ENCODE peak calls at places on chromosomes 13 and 19, in five cellular contexts. One of them, this sample, is unnamed.

GRCh38 chr13:36431204-36432105 is 840 bp upstream of the CCNA1 start:
- DNase-seq in left cardiac atrium: peak; percentile 24
- DNase-seq in CMK: no peak
- DNase-seq in memory B cell: peak; percentile 18
- DNase-seq in HCEC 1CT: no peak
- DNase-seq in this sample: no peak

GRCh38 chr19:611506-611869 is 21.8 kb downstream of the HCN2 start:
- DNase-seq in left cardiac atrium: no peak
- DNase-seq in CMK: no peak
- DNase-seq in memory B cell: no peak
- DNase-seq in HCEC 1CT: peak; percentile 85
- DNase-seq in this sample: no peak

GRCh38 chr13:114096031-114096485 is 36.4 kb downstream of the RASA3 start:
- DNase-seq in left cardiac atrium: peak; percentile 15
- DNase-seq in CMK: no peak
- DNase-seq in memory B cell: no peak
- DNase-seq in HCEC 1CT: no peak
- DNase-seq in this sample: peak; percentile 53

GRCh38 chr19:6318772-6319171 is 14.6 kb downstream of the ACER1 start:
- DNase-seq in left cardiac atrium: no peak
- DNase-seq in CMK: no peak
- DNase-seq in memory B cell: no peak
- DNase-seq in HCEC 1CT: peak; percentile 13
- DNase-seq in this sample: no peak

GRCh38 chr19:31555634-31556215 is 206.5 kb upstream of the TSHZ3 start:
- DNase-seq in left cardiac atrium: no peak
- DNase-seq in CMK: no peak
- DNase-seq in memory B cell: no peak
- DNase-seq in HCEC 1CT: no peak
- DNase-seq in this sample: no peak

GRCh38 chr13:113121183-113121927 is 1.2 kb upstream of the F10 start:
- DNase-seq in left cardiac atrium: peak; percentile 12
- DNase-seq in CMK: no peak
- DNase-seq in memory B cell: no peak
- DNase-seq in HCEC 1CT: no peak
- DNase-seq in this sample: no peak

GRCh38 chr13:111035861-111036260 is 79.2 kb upstream of the ARHGEF7 start:
- DNase-seq in left cardiac atrium: no peak
- DNase-seq in CMK: no peak
- DNase-seq in memory B cell: no peak
- DNase-seq in HCEC 1CT: no peak
- DNase-seq in this sample: no peak

GRCh38 chr19:45045671-45046353 is 7.0 kb downstream of the CLASRP start:
- DNase-seq in left cardiac atrium: no peak
- DNase-seq in CMK: no peak
- DNase-seq in memory B cell: no peak
- DNase-seq in HCEC 1CT: no peak
- DNase-seq in this sample: no peak

GRCh38 chr13:28574617-28575142 is 79.8 kb upstream of the FLT1 start:
- DNase-seq in left cardiac atrium: peak; percentile 45
- DNase-seq in CMK: peak; percentile 31
- DNase-seq in memory B cell: no peak
- DNase-seq in HCEC 1CT: peak; percentile 98
- DNase-seq in this sample: no peak

GRCh38 chr13:86870388-86870966 is 800.7 kb upstream of the SLITRK5 start:
- DNase-seq in left cardiac atrium: no peak
- DNase-seq in CMK: no peak
- DNase-seq in memory B cell: no peak
- DNase-seq in HCEC 1CT: peak; percentile 8
- DNase-seq in this sample: no peak

GRCh38 chr13:35514801-35515502 is 38.5 kb upstream of the MAB21L1 start:
- DNase-seq in left cardiac atrium: no peak
- DNase-seq in CMK: no peak
- DNase-seq in memory B cell: no peak
- DNase-seq in HCEC 1CT: no peak
- DNase-seq in this sample: no peak

GRCh38 chr13:83798731-83799130 is 83.5 kb downstream of the SLITRK1 start:
- DNase-seq in left cardiac atrium: no peak
- DNase-seq in CMK: no peak
- DNase-seq in memory B cell: no peak
- DNase-seq in HCEC 1CT: peak; percentile 71
- DNase-seq in this sample: no peak

GRCh38 chr19:51546107-51546649 is 14.7 kb upstream of the SIGLEC6 start:
- DNase-seq in left cardiac atrium: no peak
- DNase-seq in CMK: no peak
- DNase-seq in memory B cell: no peak
- DNase-seq in HCEC 1CT: no peak
- DNase-seq in this sample: no peak

GRCh38 chr19:46571495-46571894 is 29.6 kb upstream of the CALM3 start:
- DNase-seq in left cardiac atrium: no peak
- DNase-seq in CMK: no peak
- DNase-seq in memory B cell: no peak
- DNase-seq in HCEC 1CT: no peak
- DNase-seq in this sample: no peak

GRCh38 chr13:43573787-43574562 is 212.8 kb downstream of the ENOX1 start:
- DNase-seq in left cardiac atrium: no peak
- DNase-seq in CMK: no peak
- DNase-seq in memory B cell: no peak
- DNase-seq in HCEC 1CT: no peak
- DNase-seq in this sample: no peak

GRCh38 chr19:35135389-35135909 is 590 bp upstream of the LGI4 start:
- DNase-seq in left cardiac atrium: peak; percentile 84
- DNase-seq in CMK: no peak
- DNase-seq in memory B cell: peak; percentile 79
- DNase-seq in HCEC 1CT: peak; percentile 24
- DNase-seq in this sample: peak; percentile 94

GRCh38 chr13:92807343-92807742 is 419.3 kb upstream of the GPC6 start:
- DNase-seq in left cardiac atrium: no peak
- DNase-seq in CMK: no peak
- DNase-seq in memory B cell: no peak
- DNase-seq in HCEC 1CT: no peak
- DNase-seq in this sample: no peak

GRCh38 chr13:29753593-29754485 is 96.6 kb downstream of the UBL3 start:
- DNase-seq in left cardiac atrium: no peak
- DNase-seq in CMK: no peak
- DNase-seq in memory B cell: no peak
- DNase-seq in HCEC 1CT: no peak
- DNase-seq in this sample: no peak

GRCh38 chr13:29953542-29953941 is 103.1 kb upstream of the UBL3 start:
- DNase-seq in left cardiac atrium: no peak
- DNase-seq in CMK: no peak
- DNase-seq in memory B cell: no peak
- DNase-seq in HCEC 1CT: no peak
- DNase-seq in this sample: no peak

GRCh38 chr19:4879041-4879440 is 11.6 kb upstream of the PLIN3 start:
- DNase-seq in left cardiac atrium: no peak
- DNase-seq in CMK: no peak
- DNase-seq in memory B cell: no peak
- DNase-seq in HCEC 1CT: no peak
- DNase-seq in this sample: peak; percentile 71

GRCh38 chr19:24054044-24054935 is 32.7 kb upstream of the ZNF254 start:
- DNase-seq in left cardiac atrium: no peak
- DNase-seq in CMK: no peak
- DNase-seq in memory B cell: no peak
- DNase-seq in HCEC 1CT: peak; percentile 92
- DNase-seq in this sample: no peak

GRCh38 chr19:47323872-47324271 is 8.1 kb upstream of the C5AR2 start:
- DNase-seq in left cardiac atrium: peak; percentile 43
- DNase-seq in CMK: no peak
- DNase-seq in memory B cell: no peak
- DNase-seq in HCEC 1CT: no peak
- DNase-seq in this sample: peak; percentile 30

GRCh38 chr19:35495107-35496064 is 5.1 kb upstream of the KRTDAP start:
- DNase-seq in left cardiac atrium: peak; percentile 74
- DNase-seq in CMK: peak; percentile 32
- DNase-seq in memory B cell: peak; percentile 73
- DNase-seq in HCEC 1CT: peak; percentile 64
- DNase-seq in this sample: peak; percentile 78

GRCh38 chr13:44812818-44813217 is 176.5 kb downstream of the NUFIP1 start:
- DNase-seq in left cardiac atrium: no peak
- DNase-seq in CMK: no peak
- DNase-seq in memory B cell: no peak
- DNase-seq in HCEC 1CT: no peak
- DNase-seq in this sample: no peak

GRCh38 chr19:35206855-35207254 is 21.7 kb downstream of the FAM187B start:
- DNase-seq in left cardiac atrium: no peak
- DNase-seq in CMK: no peak
- DNase-seq in memory B cell: no peak
- DNase-seq in HCEC 1CT: no peak
- DNase-seq in this sample: no peak

GRCh38 chr19:41334793-41335192 is 18.9 kb downstream of the TGFB1 start:
- DNase-seq in left cardiac atrium: no peak
- DNase-seq in CMK: no peak
- DNase-seq in memory B cell: no peak
- DNase-seq in HCEC 1CT: no peak
- DNase-seq in this sample: no peak

GRCh38 chr19:13195678-13196077 is 45.5 kb downstream of the IER2 start:
- DNase-seq in left cardiac atrium: no peak
- DNase-seq in CMK: no peak
- DNase-seq in memory B cell: peak; percentile 66
- DNase-seq in HCEC 1CT: no peak
- DNase-seq in this sample: no peak

GRCh38 chr13:113151745-113152707 is 6.4 kb upstream of the PROZ start:
- DNase-seq in left cardiac atrium: no peak
- DNase-seq in CMK: no peak
- DNase-seq in memory B cell: no peak
- DNase-seq in HCEC 1CT: peak; percentile 19
- DNase-seq in this sample: peak; percentile 64

GRCh38 chr13:72504026-72504925 is 223.2 kb downstream of the MZT1 start:
- DNase-seq in left cardiac atrium: no peak
- DNase-seq in CMK: no peak
- DNase-seq in memory B cell: no peak
- DNase-seq in HCEC 1CT: no peak
- DNase-seq in this sample: no peak

GRCh38 chr19:48962029-48962848 is 2.9 kb upstream of the FTL start:
- DNase-seq in left cardiac atrium: peak; percentile 64
- DNase-seq in CMK: peak; percentile 94
- DNase-seq in memory B cell: peak; percentile 56
- DNase-seq in HCEC 1CT: peak; percentile 17
- DNase-seq in this sample: peak; percentile 52

GRCh38 chr19:29564574-29565005 is 38.8 kb downstream of the VSTM2B start:
- DNase-seq in left cardiac atrium: no peak
- DNase-seq in CMK: no peak
- DNase-seq in memory B cell: no peak
- DNase-seq in HCEC 1CT: no peak
- DNase-seq in this sample: no peak

GRCh38 chr19:8529369-8530006 is 15.5 kb upstream of the ZNF414 start:
- DNase-seq in left cardiac atrium: no peak
- DNase-seq in CMK: no peak
- DNase-seq in memory B cell: no peak
- DNase-seq in HCEC 1CT: no peak
- DNase-seq in this sample: no peak

GRCh38 chr19:28009696-28010095 is 1203.3 kb downstream of the UQCRFS1 start:
- DNase-seq in left cardiac atrium: no peak
- DNase-seq in CMK: no peak
- DNase-seq in memory B cell: no peak
- DNase-seq in HCEC 1CT: no peak
- DNase-seq in this sample: no peak

GRCh38 chr19:30093966-30094770 is 152.1 kb downstream of the URI1 start:
- DNase-seq in left cardiac atrium: peak; percentile 7
- DNase-seq in CMK: no peak
- DNase-seq in memory B cell: no peak
- DNase-seq in HCEC 1CT: no peak
- DNase-seq in this sample: peak; percentile 26

GRCh38 chr19:12750851-12751250 is 740 bp upstream of the BEST2 start:
- DNase-seq in left cardiac atrium: no peak
- DNase-seq in CMK: no peak
- DNase-seq in memory B cell: no peak
- DNase-seq in HCEC 1CT: no peak
- DNase-seq in this sample: no peak

GRCh38 chr13:95516021-95516420 is 36.5 kb upstream of the CLDN10 start:
- DNase-seq in left cardiac atrium: no peak
- DNase-seq in CMK: no peak
- DNase-seq in memory B cell: no peak
- DNase-seq in HCEC 1CT: no peak
- DNase-seq in this sample: no peak